ENCODE peak calls at places on chromosomes 6 and 20, in four cellular contexts. One of them, this sample, is unnamed.

GRCh38 chr6:108835218-108835850 is 12.9 kb upstream of the ARMC2 start:
- DNase-seq in iris pigment epithelial cell: peak
- DNase-seq in T-helper 1 cell: peak
- DNase-seq in myocyte: peak
- DNase-seq in this sample: peak

GRCh38 chr6:135129139-135129867 is 51.8 kb upstream of the MYB start:
- DNase-seq in iris pigment epithelial cell: no peak
- DNase-seq in T-helper 1 cell: no peak
- DNase-seq in myocyte: peak
- DNase-seq in this sample: peak

GRCh38 chr6:34032856-34033255 is 113.0 kb downstream of the GRM4 start:
- DNase-seq in iris pigment epithelial cell: no peak
- DNase-seq in T-helper 1 cell: no peak
- DNase-seq in myocyte: no peak
- DNase-seq in this sample: no peak

GRCh38 chr20:17771206-17772004 is 71.6 kb downstream of the BANF2 start:
- DNase-seq in iris pigment epithelial cell: no peak
- DNase-seq in T-helper 1 cell: no peak
- DNase-seq in myocyte: no peak
- DNase-seq in this sample: no peak

GRCh38 chr20:50412499-50412898 is 97.7 kb upstream of the PTPN1 start:
- DNase-seq in iris pigment epithelial cell: no peak
- DNase-seq in T-helper 1 cell: no peak
- DNase-seq in myocyte: no peak
- DNase-seq in this sample: no peak

GRCh38 chr6:157035576-157035975 is 258.4 kb downstream of the ARID1B start:
- DNase-seq in myocyte: no peak
- DNase-seq in iris pigment epithelial cell: no peak
- DNase-seq in T-helper 1 cell: no peak
- DNase-seq in this sample: no peak

GRCh38 chr6:162068340-162068739 is 659.2 kb downstream of the PRKN start:
- DNase-seq in iris pigment epithelial cell: no peak
- DNase-seq in T-helper 1 cell: no peak
- DNase-seq in myocyte: peak
- DNase-seq in this sample: no peak

GRCh38 chr6:113315879-113316278 is 541.3 kb upstream of the MARCKS start:
- DNase-seq in iris pigment epithelial cell: no peak
- DNase-seq in T-helper 1 cell: no peak
- DNase-seq in myocyte: no peak
- DNase-seq in this sample: no peak

GRCh38 chr6:37667050-37667814 is 30.5 kb downstream of the MDGA1 start:
- DNase-seq in T-helper 1 cell: no peak
- DNase-seq in myocyte: no peak
- DNase-seq in iris pigment epithelial cell: peak
- DNase-seq in this sample: no peak

GRCh38 chr20:37303637-37304036 is 14.2 kb downstream of the MANBAL start:
- DNase-seq in iris pigment epithelial cell: no peak
- DNase-seq in T-helper 1 cell: no peak
- DNase-seq in myocyte: no peak
- DNase-seq in this sample: no peak

GRCh38 chr6:132812756-132813172 is 1.6 kb upstream of the RPS12 start:
- DNase-seq in T-helper 1 cell: no peak
- DNase-seq in myocyte: peak
- DNase-seq in iris pigment epithelial cell: peak
- DNase-seq in this sample: no peak

GRCh38 chr6:158999154-158999668 is 791 bp downstream of the RSPH3 start:
- DNase-seq in myocyte: peak
- DNase-seq in iris pigment epithelial cell: no peak
- DNase-seq in T-helper 1 cell: no peak
- DNase-seq in this sample: no peak

GRCh38 chr6:36623547-36624459 is 29.6 kb downstream of the SRSF3 start:
- DNase-seq in T-helper 1 cell: peak
- DNase-seq in iris pigment epithelial cell: peak
- DNase-seq in myocyte: peak
- DNase-seq in this sample: peak

GRCh38 chr6:20024316-20024673 is 187.1 kb downstream of the ID4 start:
- DNase-seq in myocyte: no peak
- DNase-seq in T-helper 1 cell: no peak
- DNase-seq in iris pigment epithelial cell: no peak
- DNase-seq in this sample: no peak

GRCh38 chr6:81938014-81938761 is 185.7 kb upstream of the TENT5A start:
- DNase-seq in iris pigment epithelial cell: peak
- DNase-seq in T-helper 1 cell: no peak
- DNase-seq in myocyte: peak
- DNase-seq in this sample: no peak

GRCh38 chr20:62423326-62423706 is 4.0 kb downstream of the RBBP8NL start:
- DNase-seq in iris pigment epithelial cell: no peak
- DNase-seq in myocyte: no peak
- DNase-seq in T-helper 1 cell: no peak
- DNase-seq in this sample: no peak

GRCh38 chr20:24978493-24978892 is 14.1 kb downstream of the APMAP start:
- DNase-seq in T-helper 1 cell: no peak
- DNase-seq in iris pigment epithelial cell: no peak
- DNase-seq in myocyte: no peak
- DNase-seq in this sample: no peak

GRCh38 chr6:123994891-123995635 is 191.4 kb downstream of the NKAIN2 start:
- DNase-seq in T-helper 1 cell: no peak
- DNase-seq in myocyte: no peak
- DNase-seq in iris pigment epithelial cell: no peak
- DNase-seq in this sample: no peak

GRCh38 chr6:158255974-158256601 is 56.2 kb upstream of the TULP4 start:
- DNase-seq in myocyte: no peak
- DNase-seq in iris pigment epithelial cell: no peak
- DNase-seq in T-helper 1 cell: no peak
- DNase-seq in this sample: no peak

GRCh38 chr6:134464690-134465411 is 146.9 kb upstream of the SGK1 start:
- DNase-seq in myocyte: peak
- DNase-seq in T-helper 1 cell: no peak
- DNase-seq in iris pigment epithelial cell: peak
- DNase-seq in this sample: no peak

GRCh38 chr6:63295553-63295952 is 24.2 kb downstream of the LGSN start:
- DNase-seq in iris pigment epithelial cell: no peak
- DNase-seq in myocyte: no peak
- DNase-seq in T-helper 1 cell: no peak
- DNase-seq in this sample: no peak

This sample was measured in activated naive CD8-positive, alpha-beta T cell treated with anti-CD3 and anti-CD28 coated beads, Interleukin-2, amount 10 ng/mL, durations not matched to agents 7 days and 5 days.